ENCODE peak calls at places on chromosomes 1 and 21, in six cellular contexts. One of them, this sample, is unnamed.
A peak's percentile ranks its signal among the peaks of the same experiment; 100 is the strongest.

GRCh38 chr1:183185941-183186490 is at the start of gene LAMC2:
- DNase-seq in GM06990: no peak
- DNase-seq in endodermal cell: peak; percentile 94
- DNase-seq in heart right ventricle: no peak
- DNase-seq in PC-3: peak; percentile 93
- DNase-seq in AG10803: no peak
- DNase-seq in this sample: no peak

GRCh38 chr1:242081446-242081845 is 82.5 kb upstream of the MAP1LC3C start:
- DNase-seq in GM06990: no peak
- DNase-seq in endodermal cell: no peak
- DNase-seq in heart right ventricle: no peak
- DNase-seq in PC-3: no peak
- DNase-seq in AG10803: peak; percentile 52
- DNase-seq in this sample: no peak

GRCh38 chr1:224427346-224427745 is 7.3 kb downstream of the WDR26 start:
- DNase-seq in GM06990: no peak
- DNase-seq in endodermal cell: no peak
- DNase-seq in heart right ventricle: no peak
- DNase-seq in PC-3: peak; percentile 87
- DNase-seq in AG10803: peak; percentile 66
- DNase-seq in this sample: no peak

GRCh38 chr1:238404506-238404905 is 513.8 kb upstream of the ZP4 start:
- DNase-seq in GM06990: no peak
- DNase-seq in endodermal cell: no peak
- DNase-seq in heart right ventricle: no peak
- DNase-seq in PC-3: no peak
- DNase-seq in AG10803: no peak
- DNase-seq in this sample: no peak

GRCh38 chr21:35052786-35053185 is 3.7 kb upstream of the RUNX1 start:
- DNase-seq in GM06990: no peak
- DNase-seq in endodermal cell: no peak
- DNase-seq in heart right ventricle: no peak
- DNase-seq in PC-3: no peak
- DNase-seq in AG10803: no peak
- DNase-seq in this sample: no peak

GRCh38 chr1:112245114-112245513 is 150.9 kb upstream of the CTTNBP2NL start:
- DNase-seq in GM06990: no peak
- DNase-seq in endodermal cell: no peak
- DNase-seq in heart right ventricle: no peak
- DNase-seq in PC-3: no peak
- DNase-seq in AG10803: no peak
- DNase-seq in this sample: no peak

GRCh38 chr1:150967936-150968335 is 6.7 kb downstream of the CERS2 start:
- DNase-seq in GM06990: no peak
- DNase-seq in endodermal cell: no peak
- DNase-seq in heart right ventricle: no peak
- DNase-seq in PC-3: no peak
- DNase-seq in AG10803: no peak
- DNase-seq in this sample: no peak

GRCh38 chr1:212173572-212173971 is 111.6 kb upstream of the PPP2R5A start:
- DNase-seq in GM06990: no peak
- DNase-seq in endodermal cell: no peak
- DNase-seq in heart right ventricle: no peak
- DNase-seq in PC-3: no peak
- DNase-seq in AG10803: no peak
- DNase-seq in this sample: no peak

GRCh38 chr1:11735854-11736745 is at the start of gene AGTRAP:
- DNase-seq in GM06990: peak; percentile 89
- DNase-seq in endodermal cell: peak; percentile 98
- DNase-seq in heart right ventricle: peak; percentile 98
- DNase-seq in PC-3: peak; percentile 86
- DNase-seq in AG10803: peak; percentile 91
- DNase-seq in this sample: peak; percentile 95

GRCh38 chr1:228270032-228270431 is 62.2 kb downstream of the OBSCN start:
- DNase-seq in GM06990: no peak
- DNase-seq in endodermal cell: no peak
- DNase-seq in heart right ventricle: no peak
- DNase-seq in PC-3: peak; percentile 44
- DNase-seq in AG10803: peak; percentile 11
- DNase-seq in this sample: no peak

GRCh38 chr1:219365435-219365834 is 191.8 kb downstream of the LYPLAL1 start:
- DNase-seq in GM06990: no peak
- DNase-seq in endodermal cell: no peak
- DNase-seq in heart right ventricle: no peak
- DNase-seq in PC-3: no peak
- DNase-seq in AG10803: no peak
- DNase-seq in this sample: no peak

GRCh38 chr1:219358080-219358479 is 184.4 kb downstream of the LYPLAL1 start:
- DNase-seq in GM06990: no peak
- DNase-seq in endodermal cell: no peak
- DNase-seq in heart right ventricle: no peak
- DNase-seq in PC-3: no peak
- DNase-seq in AG10803: no peak
- DNase-seq in this sample: no peak

GRCh38 chr1:219367496-219367895 is 193.8 kb downstream of the LYPLAL1 start:
- DNase-seq in GM06990: no peak
- DNase-seq in endodermal cell: no peak
- DNase-seq in heart right ventricle: no peak
- DNase-seq in PC-3: no peak
- DNase-seq in AG10803: no peak
- DNase-seq in this sample: no peak

DNA sequence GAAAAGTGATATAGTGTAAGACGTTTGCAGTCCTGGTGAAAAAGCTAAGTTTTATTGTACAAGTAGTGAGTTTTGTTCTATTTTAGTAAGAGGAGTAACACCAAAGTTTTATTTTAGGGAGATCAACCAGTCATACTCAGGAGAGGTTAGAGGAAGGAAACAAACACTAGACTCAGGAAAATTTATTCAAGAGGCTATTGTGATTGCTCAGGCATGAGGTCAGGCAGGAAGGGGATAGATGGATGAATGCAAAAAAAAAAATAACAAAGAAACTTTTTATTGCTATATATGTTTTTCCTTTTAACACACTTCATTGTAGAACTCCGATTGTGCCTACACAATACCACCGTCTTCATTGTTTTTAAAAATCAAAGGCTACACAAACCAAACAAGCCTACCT is 189.0 kb downstream of the LYPLAL1 start:
- DNase-seq in GM06990: no peak
- DNase-seq in endodermal cell: no peak
- DNase-seq in heart right ventricle: no peak
- DNase-seq in PC-3: no peak
- DNase-seq in AG10803: no peak
- DNase-seq in this sample: no peak
- H3K4me3 ChIP-seq in GM06990: no peak overlapping the region
- H3K4me3 ChIP-seq in endodermal cell: no peak overlapping the region
- H3K4me3 ChIP-seq in heart right ventricle: no peak overlapping the region
- H3K4me3 ChIP-seq in PC-3: no peak overlapping the region
- H3K4me3 ChIP-seq in AG10803: no peak overlapping the region
- H3K4me3 ChIP-seq in this sample: no peak overlapping the region

DNA sequence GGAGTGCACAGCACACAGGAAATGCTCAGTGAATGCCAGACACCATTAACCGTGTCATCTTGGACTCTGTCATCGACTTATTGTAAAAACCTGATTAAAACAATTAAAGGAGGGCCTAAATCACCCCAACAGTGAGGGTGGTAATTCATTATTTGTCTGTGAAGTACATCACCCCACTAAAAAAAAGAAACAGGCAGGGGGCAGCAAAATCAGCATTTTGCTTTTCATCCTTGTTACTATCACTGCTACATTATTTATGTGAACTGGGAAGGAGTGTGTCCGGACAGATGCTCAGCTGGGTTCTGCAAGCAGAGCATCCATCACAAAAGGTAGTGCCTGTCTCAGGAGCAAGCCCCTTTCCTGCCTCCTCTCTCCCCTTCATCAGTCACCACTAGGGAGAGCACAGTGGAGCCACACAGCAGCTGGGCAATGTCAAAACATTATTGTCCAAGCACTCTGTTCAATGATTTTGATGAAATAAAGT is 98.5 kb downstream of the RERE start:
- DNase-seq in GM06990: no peak
- DNase-seq in endodermal cell: peak; percentile 62
- DNase-seq in heart right ventricle: no peak
- DNase-seq in PC-3: no peak
- DNase-seq in AG10803: no peak
- DNase-seq in this sample: no peak
- TF ChIP-seq CTCF in GM06990: peak; percentile 31
- TF ChIP-seq CTCF in endodermal cell: peak; percentile 56
- TF ChIP-seq CTCF in heart right ventricle: peak; percentile 11
- TF ChIP-seq CTCF in PC-3: peak; percentile 65
- TF ChIP-seq CTCF in AG10803: peak; percentile 36
- TF ChIP-seq CTCF in this sample: no peak

GRCh38 chr1:1631793-1632420 is at the start of gene MMP23B:
- DNase-seq in GM06990: peak; percentile 13
- DNase-seq in endodermal cell: peak; percentile 79
- DNase-seq in heart right ventricle: peak; percentile 41
- DNase-seq in PC-3: peak; percentile 43
- DNase-seq in AG10803: no peak
- DNase-seq in this sample: peak; percentile 1

GRCh38 chr1:1629430-1630190 is 2.4 kb upstream of the MMP23B start:
- DNase-seq in GM06990: peak; percentile 42
- DNase-seq in endodermal cell: no peak
- DNase-seq in heart right ventricle: peak; percentile 38
- DNase-seq in PC-3: no peak
- DNase-seq in AG10803: no peak
- DNase-seq in this sample: peak; percentile 44

GRCh38 chr1:1628656-1629429 is 3.1 kb upstream of the MMP23B start:
- DNase-seq in GM06990: peak; percentile 40
- DNase-seq in endodermal cell: peak; percentile 86
- DNase-seq in heart right ventricle: no peak
- DNase-seq in PC-3: peak; percentile 30
- DNase-seq in AG10803: no peak
- DNase-seq in this sample: peak; percentile 40

GRCh38 chr1:1630965-1631792 is 794 bp upstream of the MMP23B start:
- DNase-seq in GM06990: peak; percentile 15
- DNase-seq in endodermal cell: peak; percentile 78
- DNase-seq in heart right ventricle: peak; percentile 76
- DNase-seq in PC-3: peak; percentile 23
- DNase-seq in AG10803: peak; percentile 17
- DNase-seq in this sample: peak; percentile 5

DNA sequence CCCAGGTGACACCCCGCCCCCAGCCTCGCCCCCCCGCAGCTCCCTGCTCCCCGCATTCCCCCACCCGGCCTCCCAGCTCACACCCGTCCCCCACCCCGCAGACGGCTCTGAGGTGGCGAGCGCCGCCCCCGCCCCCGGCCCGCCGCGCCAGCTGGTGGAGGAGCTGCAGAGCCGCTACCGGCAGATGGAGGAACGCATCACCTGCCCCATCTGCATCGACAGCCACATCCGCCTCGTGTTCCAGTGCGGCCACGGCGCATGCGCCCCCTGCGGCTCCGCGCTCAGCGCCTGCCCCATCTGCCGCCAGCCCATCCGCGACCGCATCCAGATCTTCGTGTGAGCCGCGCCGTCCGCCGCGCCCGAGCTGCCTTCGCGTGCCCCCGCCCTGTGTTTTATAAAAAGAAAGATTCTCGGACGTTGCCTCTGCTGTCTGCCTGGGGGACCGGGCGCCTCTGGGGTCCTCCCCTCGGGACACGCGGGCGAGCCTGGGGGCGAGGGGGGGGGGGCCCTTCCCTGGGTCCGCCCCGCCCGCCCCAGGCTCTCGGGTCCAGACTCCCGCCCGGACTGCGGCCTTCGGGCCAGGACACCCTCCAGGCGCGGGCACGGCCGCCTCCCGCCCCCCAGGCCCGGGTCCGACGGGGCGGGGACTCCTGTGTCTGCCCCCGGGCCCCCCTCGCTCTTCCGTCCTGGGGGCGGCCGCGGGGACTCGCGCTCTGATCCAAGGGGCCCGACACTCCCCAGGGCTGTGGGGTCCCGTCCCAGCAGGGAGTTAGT is 1.6 kb upstream of the MMP23B start:
- DNase-seq in GM06990: peak; percentile 98
- DNase-seq in endodermal cell: peak; percentile 96
- DNase-seq in heart right ventricle: peak; percentile 75
- DNase-seq in PC-3: no peak
- DNase-seq in AG10803: peak; percentile 43
- DNase-seq in this sample: peak; percentile 96
- H3K4me3 ChIP-seq in GM06990: peak overlapping the region; percentile 25
- H3K4me3 ChIP-seq in endodermal cell: no peak overlapping the region
- H3K4me3 ChIP-seq in heart right ventricle: peak overlapping the region; percentile 47
- H3K4me3 ChIP-seq in PC-3: no peak overlapping the region
- H3K4me3 ChIP-seq in AG10803: no peak overlapping the region
- H3K4me3 ChIP-seq in this sample: peak overlapping the region; percentile 44

GRCh38 chr1:100463809-100464424 is 74.0 kb upstream of the GPR88 start:
- DNase-seq in GM06990: peak; percentile 18
- DNase-seq in endodermal cell: peak; percentile 83
- DNase-seq in heart right ventricle: peak; percentile 30
- DNase-seq in PC-3: peak; percentile 70
- DNase-seq in AG10803: peak; percentile 60
- DNase-seq in this sample: peak; percentile 75
- TF ChIP-seq CTCF in GM06990: peak; percentile 88
- TF ChIP-seq CTCF in endodermal cell: peak; percentile 92
- TF ChIP-seq CTCF in heart right ventricle: peak; percentile 69
- TF ChIP-seq CTCF in PC-3: peak; percentile 96
- TF ChIP-seq CTCF in AG10803: peak; percentile 93
- TF ChIP-seq CTCF in this sample: peak; percentile 77

DNA sequence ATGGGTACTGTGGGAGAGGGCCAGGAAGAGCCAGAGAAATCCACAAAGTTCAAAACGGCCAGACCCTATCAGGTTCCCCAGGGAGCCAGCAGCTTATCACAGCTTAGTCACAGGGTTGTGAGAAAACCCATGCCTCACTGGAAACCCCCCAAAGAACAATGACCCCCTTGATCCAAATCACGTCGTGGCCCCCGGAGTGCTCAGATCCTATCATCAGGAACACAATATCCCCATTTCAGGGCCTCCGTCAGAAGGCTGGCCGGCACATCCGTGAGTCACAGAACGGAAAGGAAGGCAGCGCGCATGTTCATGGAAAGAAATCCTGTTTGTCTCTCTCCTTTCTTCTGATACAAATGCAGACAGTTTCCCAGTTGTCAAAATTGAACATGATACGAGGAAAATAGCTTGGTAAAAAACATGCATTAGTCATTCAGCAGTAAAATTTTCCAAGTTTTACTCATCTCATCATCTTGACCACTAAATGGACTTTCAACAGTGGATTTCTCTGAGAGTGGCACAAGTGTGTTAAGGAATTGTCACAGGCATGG is 125.0 kb downstream of the RIPK4 start:
- DNase-seq in GM06990: no peak
- DNase-seq in endodermal cell: peak; percentile 72
- DNase-seq in heart right ventricle: peak; percentile 45
- DNase-seq in PC-3: peak; percentile 97
- DNase-seq in AG10803: peak; percentile 92
- DNase-seq in this sample: peak; percentile 34
- H3K4me3 ChIP-seq in GM06990: no peak overlapping the region
- H3K4me3 ChIP-seq in endodermal cell: peak overlapping the region; percentile 28
- H3K4me3 ChIP-seq in heart right ventricle: no peak overlapping the region
- H3K4me3 ChIP-seq in PC-3: peak overlapping the region; percentile 46
- H3K4me3 ChIP-seq in AG10803: no peak overlapping the region
- H3K4me3 ChIP-seq in this sample: no peak overlapping the region